ENCODE peak calls at places on chromosome 14, in four cellular contexts. Y is Karpas-422, K is IMR-90, H is GM12878. Q is an unnamed sample.

GRCh38 chr14:60485600-60486251 is at the start of gene C14orf39:
- DNase-seq in Y (no peak), H (no peak), K (peak; percentile 65), Q (no peak)

GRCh38 chr14:52735921-52736489 is 6.0 kb downstream of the STYX start:
- DNase-seq in Y (no peak), H (no peak), K (peak; percentile 1), Q (no peak)

GRCh38 chr14:99357856-99358390 is 85.9 kb upstream of the BCL11B start:
- DNase-seq in H (no peak), K (no peak), Y (no peak), Q (no peak)

GRCh38 chr14:104110491-104111209 is 25.1 kb downstream of the ASPG start:
- DNase-seq in K (no peak), Y (no peak), H (no peak), Q (no peak)

GRCh38 chr14:94021416-94022157 is 4.6 kb upstream of the OTUB2 start:
- DNase-seq in Y (no peak), K (no peak), H (no peak), Q (no peak)

GRCh38 chr14:86646688-86647687 is 1117.0 kb downstream of the FLRT2 start:
- DNase-seq in Y (peak; percentile 79), K (peak; percentile 70), H (no peak), Q (peak; percentile 7)

GRCh38 chr14:36325853-36326252 is 5.4 kb upstream of the MBIP start:
- DNase-seq in K (no peak), Y (no peak), H (no peak), Q (no peak)

GRCh38 chr14:24165785-24166184 is 4.7 kb downstream of the IRF9 start:
- DNase-seq in K (no peak), H (no peak), Y (no peak), Q (no peak)

GRCh38 chr14:72665259-72665658 is 228.6 kb downstream of the DPF3 start:
- DNase-seq in Y (no peak), H (no peak), K (peak; percentile 100), Q (peak; percentile 99)

GRCh38 chr14:24057867-24058259 is 6.1 kb downstream of the CARMIL3 start:
- DNase-seq in K (no peak), Y (no peak), H (no peak), Q (no peak)

GRCh38 chr14:32933943-32934890 is 4.5 kb upstream of the NPAS3 start:
- DNase-seq in Y (no peak), K (no peak), H (no peak), Q (peak; percentile 17)

GRCh38 chr14:90398841-90399540 is 2.2 kb downstream of the CALM1 start:
- DNase-seq in H (no peak), Y (peak; percentile 52), K (no peak), Q (no peak)

GRCh38 chr14:79275367-79275655 is 936.0 kb downstream of the DIO2 start:
- DNase-seq in Y (no peak), K (peak; percentile 18), H (no peak), Q (no peak)

GRCh38 chr14:72416892-72417291 is 477.0 kb downstream of the DPF3 start:
- DNase-seq in Y (peak; percentile 79), H (peak; percentile 12), K (no peak), Q (no peak)

GRCh38 chr14:99234982-99235491 is 37.0 kb downstream of the BCL11B start:
- DNase-seq in H (no peak), K (no peak), Y (no peak), Q (no peak)

GRCh38 chr14:55706893-55707292 is 126.9 kb downstream of the KTN1 start:
- DNase-seq in K (peak; percentile 31), H (no peak), Y (no peak), Q (peak; percentile 12)

GRCh38 chr14:78107171-78107570 is 63.0 kb upstream of the NRXN3 start:
- DNase-seq in H (no peak), K (no peak), Y (no peak), Q (no peak)

GRCh38 chr14:99393059-99393655 is 87.5 kb downstream of the SETD3 start:
- DNase-seq in K (peak; percentile 31), Y (peak; percentile 91), H (no peak), Q (peak; percentile 20)

GRCh38 chr14:62957562-62957961 is 87.7 kb downstream of the KCNH5 start:
- DNase-seq in K (peak; percentile 99), Y (peak; percentile 24), H (no peak), Q (peak; percentile 99)

GRCh38 chr14:93337143-93337753 is 4.4 kb upstream of the BTBD7 start:
- DNase-seq in Y (no peak), K (no peak), H (no peak), Q (no peak)

GRCh38 chr14:49984419-49984818 is 91.5 kb downstream of the ARF6 start:
- DNase-seq in Y (no peak), K (peak; percentile 83), H (no peak), Q (no peak)

GRCh38 chr14:45686771-45687170 is 433.8 kb upstream of the MIS18BP1 start:
- DNase-seq in K (peak; percentile 8), Y (no peak), H (no peak), Q (no peak)

GRCh38 chr14:32100175-32100574 is 23.1 kb downstream of the ARHGAP5 start:
- DNase-seq in K (no peak), H (no peak), Y (no peak), Q (no peak)

GRCh38 chr14:105086833-105087307 is 21.6 kb upstream of the GPR132 start:
- DNase-seq in H (no peak), Y (peak; percentile 93), K (peak; percentile 71), Q (peak; percentile 76)

GRCh38 chr14:88154321-88154720 is 149.4 kb downstream of the GPR65 start:
- DNase-seq in H (no peak), Y (no peak), K (no peak), Q (no peak)

GRCh38 chr14:88516742-88517418 is 37.9 kb downstream of the PTPN21 start:
- DNase-seq in Y (no peak), K (no peak), H (no peak), Q (no peak)

GRCh38 chr14:100692859-100693558 is 33.7 kb upstream of the DLK1 start:
- DNase-seq in K (peak; percentile 94), Y (no peak), H (no peak), Q (peak; percentile 98)
- H2AFZ ChIP-seq in K (peak overlapping the region; percentile 94), Y (no peak overlapping the region), H (no peak overlapping the region), Q (peak overlapping the region; percentile 77)

DNA sequence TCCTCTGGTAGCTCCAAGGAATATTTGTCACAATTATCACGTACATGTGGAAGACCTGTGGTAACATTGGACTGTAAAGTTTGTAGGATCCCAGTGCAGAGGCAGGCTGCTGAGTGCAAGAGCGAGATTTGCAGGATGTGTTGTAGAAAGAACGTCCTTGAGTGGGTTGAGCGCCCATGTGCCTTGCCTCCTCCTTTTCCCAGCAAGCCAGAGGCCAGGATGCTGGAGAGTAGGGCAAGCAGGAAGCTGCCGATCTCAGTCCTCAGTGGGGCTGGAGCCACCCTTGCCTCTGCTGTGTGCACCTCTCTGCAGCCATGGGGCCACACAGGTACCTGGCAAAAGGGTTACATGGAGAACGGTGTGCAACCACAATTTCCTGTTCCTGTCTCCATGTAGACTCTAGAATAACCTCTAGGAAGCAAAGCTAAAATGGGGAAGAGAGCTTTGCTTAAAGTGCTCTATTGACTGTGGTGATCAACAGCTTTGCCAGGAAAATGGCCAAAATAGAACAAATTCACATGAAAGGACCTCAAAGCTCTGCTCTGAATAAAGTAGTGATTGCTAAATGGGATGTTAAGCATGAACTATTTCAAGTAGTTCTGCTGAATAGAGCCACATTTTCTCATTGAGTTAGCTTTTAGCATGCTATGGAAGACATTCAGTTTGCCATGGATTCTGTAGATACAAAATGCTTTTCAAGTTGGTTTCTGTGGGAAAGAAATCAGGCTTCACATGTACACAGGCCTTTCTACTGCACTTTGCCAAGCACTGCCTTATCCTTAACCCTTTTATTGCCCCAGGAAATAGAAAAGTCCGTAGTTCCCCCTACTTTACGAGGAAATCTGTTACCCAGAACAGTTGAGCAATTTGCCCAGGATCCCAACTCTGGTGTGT is 37.4 kb downstream of the ANKRD9 start:
- DNase-seq in K (no peak), Y (no peak), H (no peak), Q (no peak)
- H3K9ac ChIP-seq in K (no peak overlapping the region), Y (no peak overlapping the region), H (no peak overlapping the region), Q (no peak overlapping the region)

GRCh38 chr14:68255697-68256178 is 436.2 kb downstream of the RAD51B start:
- DNase-seq in K (peak; percentile 93), Y (no peak), H (no peak), Q (peak; percentile 77)

GRCh38 chr14:68253381-68253780 is 433.8 kb downstream of the RAD51B start:
- DNase-seq in H (no peak), K (no peak), Y (no peak), Q (no peak)

GRCh38 chr14:68257969-68258368 is 438.4 kb downstream of the RAD51B start:
- DNase-seq in Y (no peak), H (no peak), K (no peak), Q (no peak)

GRCh38 chr14:68253878-68254528 is 434.4 kb downstream of the RAD51B start:
- DNase-seq in Y (no peak), K (no peak), H (no peak), Q (no peak)

DNA sequence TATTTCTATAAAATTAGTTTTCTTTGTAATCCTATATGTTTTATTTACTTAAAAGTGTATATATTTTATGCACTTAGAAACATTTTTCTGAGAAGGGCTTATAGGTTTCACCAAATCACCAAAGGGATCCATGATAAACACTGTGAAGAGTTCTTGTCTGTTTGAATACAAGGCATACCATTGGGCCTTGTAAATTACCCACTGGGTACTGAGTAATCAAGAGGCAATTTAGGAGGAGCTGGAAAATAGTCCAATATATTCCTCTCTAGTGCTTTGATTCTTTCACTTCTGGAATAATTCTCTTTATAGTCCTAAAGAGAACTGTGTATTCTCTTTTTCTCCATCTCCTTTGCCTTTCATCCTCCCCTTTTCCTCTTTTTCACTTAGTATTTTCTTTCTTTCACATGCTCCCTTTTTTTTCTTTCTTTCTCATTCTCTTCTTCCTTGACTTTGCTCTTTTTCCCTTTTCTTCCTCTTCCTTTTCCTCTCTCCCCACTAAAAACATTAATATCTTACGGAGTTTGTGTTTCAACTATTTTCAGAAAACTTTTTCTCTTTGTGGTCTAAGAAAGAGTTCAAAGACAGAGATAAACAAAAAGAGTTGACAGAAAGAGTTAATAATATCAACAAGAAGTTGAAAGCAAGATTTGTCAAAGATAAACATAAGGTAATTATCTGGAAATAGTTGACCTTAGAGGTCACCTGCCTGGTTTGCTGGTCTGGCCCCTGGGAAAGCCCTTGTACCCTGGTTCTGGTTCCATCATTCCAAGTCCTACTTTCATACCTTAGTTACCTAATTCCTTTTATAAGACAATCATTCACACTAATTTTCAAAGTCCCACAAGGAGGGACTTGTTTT is 435.3 kb downstream of the RAD51B start:
- DNase-seq in K (peak; percentile 46), Y (no peak), H (no peak), Q (no peak)
- H2AFZ ChIP-seq in K (no peak overlapping the region), Y (no peak overlapping the region), H (no peak overlapping the region), Q (no peak overlapping the region)

GRCh38 chr14:85418716-85419115 is 111.2 kb upstream of the FLRT2 start:
- DNase-seq in H (no peak), Y (no peak), K (no peak), Q (no peak)

GRCh38 chr14:85415015-85415712 is 114.8 kb upstream of the FLRT2 start:
- DNase-seq in Y (no peak), K (peak; percentile 93), H (no peak), Q (peak; percentile 99)

GRCh38 chr14:85420278-85420677 is 109.7 kb upstream of the FLRT2 start:
- DNase-seq in Y (no peak), K (no peak), H (no peak), Q (no peak)

GRCh38 chr14:85416771-85417170 is 113.2 kb upstream of the FLRT2 start:
- DNase-seq in K (peak; percentile 77), H (no peak), Y (no peak), Q (peak; percentile 88)

GRCh38 chr14:85417396-85417795 is 112.5 kb upstream of the FLRT2 start:
- DNase-seq in Y (no peak), K (no peak), H (no peak), Q (no peak)
- H3K9ac ChIP-seq in Y (no peak overlapping the region), K (no peak overlapping the region), H (no peak overlapping the region), Q (no peak overlapping the region)